ENCODE peak calls at places on chromosomes 16 and 17, in seven cellular contexts. One of them, this sample, is unnamed.

GRCh38 chr17:50428831-50429424 is 2.9 kb downstream of the ACSF2 start:
- DNase-seq in GM12892: no peak
- DNase-seq in H1: no peak
- DNase-seq in SK-N-SH: no peak
- DNase-seq in HepG2: peak
- DNase-seq in K562: no peak
- DNase-seq in GM12878: no peak
- DNase-seq in this sample: no peak

GRCh38 chr16:24645739-24646645 is 83.5 kb upstream of the TNRC6A start:
- DNase-seq in GM12878: no peak
- DNase-seq in H1: no peak
- DNase-seq in GM12892: no peak
- DNase-seq in SK-N-SH: no peak
- DNase-seq in HepG2: peak
- DNase-seq in K562: no peak
- DNase-seq in this sample: no peak

GRCh38 chr17:78918979-78919378 is 6.2 kb downstream of the TIMP2 start:
- DNase-seq in SK-N-SH: no peak
- DNase-seq in GM12878: no peak
- DNase-seq in GM12892: no peak
- DNase-seq in K562: no peak
- DNase-seq in H1: no peak
- DNase-seq in HepG2: no peak
- DNase-seq in this sample: no peak

GRCh38 chr17:32903774-32904673 is 23.9 kb upstream of the TMEM98 start:
- DNase-seq in HepG2: no peak
- DNase-seq in K562: no peak
- DNase-seq in GM12878: no peak
- DNase-seq in H1: no peak
- DNase-seq in GM12892: no peak
- DNase-seq in SK-N-SH: no peak
- DNase-seq in this sample: no peak

GRCh38 chr16:72131036-72131435 is 37.4 kb downstream of the DHX38 start:
- DNase-seq in SK-N-SH: no peak
- DNase-seq in K562: no peak
- DNase-seq in HepG2: no peak
- DNase-seq in GM12892: no peak
- DNase-seq in H1: no peak
- DNase-seq in GM12878: no peak
- DNase-seq in this sample: no peak

GRCh38 chr17:61408151-61409041 is 8.8 kb downstream of the TBX2 start:
- DNase-seq in H1: no peak
- DNase-seq in HepG2: no peak
- DNase-seq in GM12878: no peak
- DNase-seq in GM12892: no peak
- DNase-seq in SK-N-SH: peak
- DNase-seq in K562: no peak
- DNase-seq in this sample: peak

GRCh38 chr16:54248863-54249710 is 37.5 kb downstream of the IRX3 start:
- DNase-seq in H1: no peak
- DNase-seq in HepG2: no peak
- DNase-seq in GM12878: no peak
- DNase-seq in SK-N-SH: no peak
- DNase-seq in K562: no peak
- DNase-seq in GM12892: no peak
- DNase-seq in this sample: no peak

GRCh38 chr16:46853713-46854443 is 22.9 kb upstream of the C16orf87 start:
- DNase-seq in HepG2: peak
- DNase-seq in K562: peak
- DNase-seq in GM12878: no peak
- DNase-seq in SK-N-SH: peak
- DNase-seq in H1: peak
- DNase-seq in GM12892: peak
- DNase-seq in this sample: peak

GRCh38 chr17:56891751-56892150 is 22.1 kb downstream of the TRIM25 start:
- DNase-seq in SK-N-SH: peak
- DNase-seq in GM12878: no peak
- DNase-seq in GM12892: no peak
- DNase-seq in HepG2: no peak
- DNase-seq in K562: peak
- DNase-seq in H1: no peak
- DNase-seq in this sample: no peak

GRCh38 chr16:200388-200787 is 20.1 kb downstream of the HBQ1 start:
- DNase-seq in GM12892: no peak
- DNase-seq in GM12878: no peak
- DNase-seq in H1: no peak
- DNase-seq in HepG2: no peak
- DNase-seq in K562: no peak
- DNase-seq in SK-N-SH: no peak
- DNase-seq in this sample: no peak

GRCh38 chr16:31201511-31202401 is 804 bp downstream of the PYCARD start:
- DNase-seq in GM12892: peak
- DNase-seq in SK-N-SH: peak
- DNase-seq in K562: peak
- DNase-seq in H1: no peak
- DNase-seq in GM12878: no peak
- DNase-seq in HepG2: no peak
- DNase-seq in this sample: peak

GRCh38 chr16:56671706-56672105 is 2.1 kb downstream of the MT1H start:
- DNase-seq in HepG2: no peak
- DNase-seq in GM12878: no peak
- DNase-seq in H1: no peak
- DNase-seq in K562: no peak
- DNase-seq in GM12892: no peak
- DNase-seq in SK-N-SH: no peak
- DNase-seq in this sample: no peak

GRCh38 chr16:19822534-19822933 is 62.1 kb downstream of the GPRC5B start:
- DNase-seq in HepG2: no peak
- DNase-seq in SK-N-SH: no peak
- DNase-seq in K562: no peak
- DNase-seq in GM12892: no peak
- DNase-seq in GM12878: no peak
- DNase-seq in H1: no peak
- DNase-seq in this sample: no peak

GRCh38 chr16:79437764-79438728 is 162.5 kb downstream of the MAF start:
- DNase-seq in HepG2: no peak
- DNase-seq in SK-N-SH: peak
- DNase-seq in GM12892: no peak
- DNase-seq in H1: no peak
- DNase-seq in GM12878: no peak
- DNase-seq in K562: no peak
- DNase-seq in this sample: no peak

GRCh38 chr16:47885489-47885888 is 270.3 kb downstream of the ABCC12 start:
- DNase-seq in SK-N-SH: no peak
- DNase-seq in GM12878: no peak
- DNase-seq in K562: no peak
- DNase-seq in HepG2: no peak
- DNase-seq in H1: no peak
- DNase-seq in GM12892: no peak
- DNase-seq in this sample: no peak

GRCh38 chr17:40314557-40314953 is 5.6 kb downstream of the RARA start:
- DNase-seq in SK-N-SH: peak
- DNase-seq in GM12892: no peak
- DNase-seq in K562: no peak
- DNase-seq in GM12878: no peak
- DNase-seq in HepG2: peak
- DNase-seq in H1: no peak
- DNase-seq in this sample: no peak

GRCh38 chr17:2172447-2172938 is 117.6 kb downstream of the HIC1 start:
- DNase-seq in GM12878: no peak
- DNase-seq in H1: no peak
- DNase-seq in GM12892: no peak
- DNase-seq in K562: no peak
- DNase-seq in HepG2: no peak
- DNase-seq in SK-N-SH: no peak
- DNase-seq in this sample: no peak

GRCh38 chr17:14513835-14514234 is 213.0 kb downstream of the HS3ST3B1 start:
- DNase-seq in SK-N-SH: no peak
- DNase-seq in HepG2: no peak
- DNase-seq in K562: no peak
- DNase-seq in GM12878: no peak
- DNase-seq in H1: no peak
- DNase-seq in GM12892: no peak
- DNase-seq in this sample: no peak

GRCh38 chr17:49980703-49981197 is 11.8 kb downstream of the DLX4 start:
- DNase-seq in H1: peak
- DNase-seq in GM12892: no peak
- DNase-seq in K562: no peak
- DNase-seq in HepG2: no peak
- DNase-seq in GM12878: no peak
- DNase-seq in SK-N-SH: peak
- DNase-seq in this sample: no peak

GRCh38 chr17:1928976-1929375 is 96.2 kb downstream of the RTN4RL1 start:
- DNase-seq in GM12892: no peak
- DNase-seq in SK-N-SH: no peak
- DNase-seq in H1: no peak
- DNase-seq in K562: no peak
- DNase-seq in HepG2: no peak
- DNase-seq in GM12878: no peak
- DNase-seq in this sample: no peak

DNA sequence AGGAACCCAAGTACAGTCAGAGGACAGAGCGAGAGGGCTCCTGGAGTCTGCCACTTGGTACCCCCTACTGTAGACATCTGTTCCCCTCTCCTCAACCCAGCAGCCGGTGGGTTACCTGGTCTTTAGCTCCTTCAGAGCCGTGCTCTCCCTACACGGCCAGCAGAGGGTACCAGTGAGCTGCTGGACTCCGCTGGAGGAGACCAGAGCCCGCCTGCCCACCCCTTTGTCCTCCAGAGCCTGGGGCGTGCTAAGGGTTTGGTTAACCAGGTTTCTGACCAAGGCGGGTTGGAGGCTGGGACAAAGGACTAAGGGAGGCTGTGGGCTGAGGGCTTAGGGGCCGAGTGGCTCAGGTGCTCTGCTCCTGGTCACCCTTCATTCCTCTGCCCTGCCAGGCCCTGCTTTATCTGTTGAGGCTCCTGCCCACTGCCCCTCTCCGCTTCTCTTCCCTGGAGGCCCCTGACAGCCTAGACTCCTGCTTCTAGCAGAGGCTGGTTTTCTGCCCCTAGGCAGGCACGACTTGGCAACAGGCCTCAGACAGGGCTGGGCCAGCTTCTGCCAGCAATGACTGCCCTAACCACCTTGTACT is 2.7 kb upstream of the HSD11B2 start:
- DNase-seq in HepG2: peak
- DNase-seq in GM12878: no peak
- DNase-seq in H1: peak
- DNase-seq in SK-N-SH: peak
- DNase-seq in GM12892: peak
- DNase-seq in K562: peak
- DNase-seq in this sample: peak
- TF ChIP-seq TAF1 in HepG2: no peak
- TF ChIP-seq TAF1 in GM12878: no peak
- TF ChIP-seq TAF1 in H1: peak
- TF ChIP-seq TAF1 in SK-N-SH: no peak
- TF ChIP-seq TAF1 in GM12892: no peak
- TF ChIP-seq TAF1 in K562: no peak
- TF ChIP-seq TAF1 in this sample: no peak

GRCh38 chr17:73191443-73192218 is 1.2 kb upstream of the COG1 start:
- DNase-seq in K562: peak
- DNase-seq in GM12892: peak
- DNase-seq in HepG2: peak
- DNase-seq in SK-N-SH: peak
- DNase-seq in GM12878: no peak
- DNase-seq in H1: no peak
- DNase-seq in this sample: peak
- TF ChIP-seq TAF1 in K562: peak
- TF ChIP-seq TAF1 in GM12892: no peak
- TF ChIP-seq TAF1 in HepG2: no peak
- TF ChIP-seq TAF1 in SK-N-SH: no peak
- TF ChIP-seq TAF1 in GM12878: no peak
- TF ChIP-seq TAF1 in H1: no peak
- TF ChIP-seq TAF1 in this sample: no peak

DNA sequence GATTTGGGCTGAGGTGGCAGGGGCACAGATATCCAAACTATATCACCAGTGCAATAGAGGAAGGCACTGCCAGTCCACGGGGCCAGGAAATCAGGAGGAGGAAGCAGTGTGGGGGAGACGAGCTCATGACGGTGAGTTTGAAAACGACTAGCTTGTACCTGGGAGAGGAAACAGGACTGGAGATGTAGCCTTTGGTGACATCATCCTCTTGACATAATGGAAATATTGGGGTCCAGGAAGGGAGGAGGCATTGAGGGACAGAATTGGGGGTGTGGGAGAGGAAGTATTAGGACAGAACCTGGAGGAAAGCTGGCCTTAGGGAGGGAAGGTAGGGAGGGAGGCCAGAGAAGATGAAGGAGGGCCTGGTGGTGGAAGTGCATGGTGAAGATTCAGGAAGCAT is 109.1 kb downstream of the RGS9 start:
- DNase-seq in HepG2: no peak
- DNase-seq in GM12878: no peak
- DNase-seq in H1: no peak
- DNase-seq in GM12892: no peak
- DNase-seq in SK-N-SH: no peak
- DNase-seq in K562: no peak
- DNase-seq in this sample: no peak
- TF ChIP-seq TAF1 in HepG2: no peak
- TF ChIP-seq TAF1 in GM12878: no peak
- TF ChIP-seq TAF1 in H1: no peak
- TF ChIP-seq TAF1 in GM12892: no peak
- TF ChIP-seq TAF1 in SK-N-SH: no peak
- TF ChIP-seq TAF1 in K562: no peak
- TF ChIP-seq TAF1 in this sample: no peak

GRCh38 chr17:48010193-48010592 is 27.4 kb downstream of the COPZ2 start:
- DNase-seq in GM12892: no peak
- DNase-seq in H1: no peak
- DNase-seq in GM12878: no peak
- DNase-seq in SK-N-SH: no peak
- DNase-seq in K562: no peak
- DNase-seq in HepG2: no peak
- DNase-seq in this sample: no peak

GRCh38 chr17:48011405-48012150 is 26.0 kb downstream of the COPZ2 start:
- DNase-seq in HepG2: peak
- DNase-seq in GM12878: no peak
- DNase-seq in SK-N-SH: peak
- DNase-seq in H1: no peak
- DNase-seq in GM12892: peak
- DNase-seq in K562: peak
- DNase-seq in this sample: no peak

GRCh38 chr17:48014603-48015037 is 23.0 kb downstream of the COPZ2 start:
- DNase-seq in SK-N-SH: peak
- DNase-seq in H1: no peak
- DNase-seq in GM12892: no peak
- DNase-seq in GM12878: no peak
- DNase-seq in K562: peak
- DNase-seq in HepG2: no peak
- DNase-seq in this sample: no peak

GRCh38 chr17:48013876-48014602 is 23.6 kb downstream of the COPZ2 start:
- DNase-seq in H1: no peak
- DNase-seq in GM12878: no peak
- DNase-seq in HepG2: no peak
- DNase-seq in SK-N-SH: no peak
- DNase-seq in K562: no peak
- DNase-seq in GM12892: no peak
- DNase-seq in this sample: no peak

DNA sequence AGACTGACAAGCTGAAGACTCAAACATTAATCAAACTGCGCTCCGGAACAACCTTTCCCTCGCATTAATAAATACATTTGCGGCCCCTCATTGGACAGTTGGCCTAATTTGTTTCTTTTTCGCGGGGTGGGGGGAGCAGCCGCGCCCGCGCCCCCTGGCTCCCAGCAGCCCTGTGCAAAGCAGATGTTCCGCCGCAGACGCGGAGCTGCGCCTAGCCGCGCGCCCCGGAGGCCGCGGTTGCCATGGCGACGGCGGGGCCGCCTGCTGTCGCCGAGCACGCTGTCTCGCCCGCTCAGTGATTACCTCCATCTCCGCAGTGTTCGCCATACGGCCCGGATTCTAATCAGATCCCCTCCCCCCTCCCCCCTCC is 25.5 kb downstream of the COPZ2 start:
- DNase-seq in H1: no peak
- DNase-seq in GM12878: no peak
- DNase-seq in SK-N-SH: peak
- DNase-seq in HepG2: no peak
- DNase-seq in GM12892: peak
- DNase-seq in K562: peak
- DNase-seq in this sample: peak
- TF ChIP-seq TAF1 in H1: no peak
- TF ChIP-seq TAF1 in GM12878: no peak
- TF ChIP-seq TAF1 in SK-N-SH: no peak
- TF ChIP-seq TAF1 in HepG2: no peak
- TF ChIP-seq TAF1 in GM12892: no peak
- TF ChIP-seq TAF1 in K562: no peak
- TF ChIP-seq TAF1 in this sample: no peak